ENCODE peak calls at places on chromosomes 4 and X, in four cellular contexts. E is HCT116, G is HepG2, X is H1. M is an unnamed sample.

GRCh38 chrX:118702741-118703140 is 24.7 kb upstream of the IL13RA1 start:
- DNase-seq in E (peak), G (peak), X (no peak), M (no peak)

GRCh38 chr4:101762544-101762943 is 28.0 kb upstream of the BANK1 start:
- DNase-seq in E (no peak), G (no peak), X (no peak), M (no peak)

GRCh38 chrX:56736219-56736618 is 7.2 kb downstream of the NBDY start:
- DNase-seq in E (no peak), G (no peak), X (no peak), M (no peak)

GRCh38 chr4:97038146-97038516 is 1105.1 kb downstream of the STPG2 start:
- DNase-seq in E (no peak), G (no peak), X (no peak), M (no peak)

GRCh38 chr4:149248191-149248590 is 567.5 kb downstream of the IQCM start:
- DNase-seq in E (no peak), G (no peak), X (no peak), M (no peak)

GRCh38 chr4:38130884-38131283 is 170.7 kb downstream of the PTTG2 start:
- DNase-seq in E (no peak), G (no peak), X (no peak), M (no peak)

GRCh38 chrX:107629533-107629909 is 1.2 kb downstream of the PRPS1 start:
- DNase-seq in E (no peak), G (peak), X (no peak), M (peak)

GRCh38 chrX:119885554-119886428 is 9.9 kb upstream of the AKAP14 start:
- DNase-seq in E (no peak), G (peak), X (no peak), M (no peak)

GRCh38 chr4:69522554-69522953 is 26.8 kb upstream of the UGT2B4 start:
- DNase-seq in E (no peak), G (no peak), X (no peak), M (no peak)

GRCh38 chr4:118817178-118817930 is 18.6 kb downstream of the SEC24D start:
- DNase-seq in E (no peak), G (no peak), X (no peak), M (no peak)

GRCh38 chrX:22300130-22300529 is 27.4 kb downstream of the CBLL2 start:
- DNase-seq in E (peak), G (no peak), X (no peak), M (no peak)

GRCh38 chr4:3199661-3200422 is 49.1 kb upstream of the MSANTD1 start:
- DNase-seq in E (no peak), G (no peak), X (no peak), M (no peak)

GRCh38 chr4:146975535-146975934 is 29.9 kb upstream of the TTC29 start:
- DNase-seq in E (no peak), G (no peak), X (no peak), M (peak)

GRCh38 chr4:5800496-5800895 is 89.5 kb downstream of the EVC start:
- DNase-seq in E (no peak), G (no peak), X (no peak), M (no peak)

GRCh38 chr4:184310171-184310567 is 92.5 kb upstream of the ENPP6 start:
- DNase-seq in E (no peak), G (no peak), X (peak), M (peak)

GRCh38 chr4:88736264-88736663 is 38.6 kb upstream of the NAP1L5 start:
- DNase-seq in E (no peak), G (no peak), X (no peak), M (no peak)

GRCh38 chr4:77586953-77587383 is 18.7 kb upstream of the CXCL13 start:
- DNase-seq in E (no peak), G (no peak), X (no peak), M (no peak)

DNA sequence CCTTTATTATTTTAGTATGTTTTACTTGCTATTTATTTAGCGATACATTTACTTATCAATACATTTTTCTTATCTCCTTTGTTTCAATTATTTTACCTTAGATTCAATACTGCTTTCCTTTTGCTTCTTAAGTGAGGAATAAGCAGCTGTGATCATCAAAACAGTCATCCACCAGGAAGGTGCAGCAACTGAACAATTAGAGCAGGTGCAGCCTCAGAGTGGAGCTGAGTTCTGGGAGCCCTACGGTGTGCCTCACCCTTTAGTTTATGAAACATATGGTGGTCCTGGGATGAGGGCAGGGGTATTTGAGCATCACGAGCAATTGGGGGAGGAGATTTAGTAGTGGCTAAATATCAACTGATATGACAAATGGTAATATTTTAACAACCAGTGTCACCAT is 111.0 kb downstream of the FRYL start:
- DNase-seq in E (no peak), G (no peak), X (no peak), M (no peak)
- TF ChIP-seq FOSL1 in E (no peak), G (no peak), X (no peak), M (no peak)

GRCh38 chr4:156971623-156972369 is at the start of gene PDGFC:
- DNase-seq in E (no peak), G (peak), X (peak), M (peak)

GRCh38 chr4:156974264-156974663 is 2.7 kb upstream of the PDGFC start:
- DNase-seq in E (no peak), G (no peak), X (no peak), M (no peak)

GRCh38 chr4:156977435-156978160 is 6.0 kb upstream of the PDGFC start:
- DNase-seq in E (no peak), G (no peak), X (no peak), M (no peak)

GRCh38 chr4:156972370-156972980 is 876 bp upstream of the PDGFC start:
- DNase-seq in E (no peak), G (no peak), X (no peak), M (no peak)

GRCh38 chr4:156976147-156976546 is 4.5 kb upstream of the PDGFC start:
- DNase-seq in E (no peak), G (no peak), X (no peak), M (no peak)
- TF ChIP-seq CEBPB in E (no peak), G (no peak), X (no peak), M (no peak)

DNA sequence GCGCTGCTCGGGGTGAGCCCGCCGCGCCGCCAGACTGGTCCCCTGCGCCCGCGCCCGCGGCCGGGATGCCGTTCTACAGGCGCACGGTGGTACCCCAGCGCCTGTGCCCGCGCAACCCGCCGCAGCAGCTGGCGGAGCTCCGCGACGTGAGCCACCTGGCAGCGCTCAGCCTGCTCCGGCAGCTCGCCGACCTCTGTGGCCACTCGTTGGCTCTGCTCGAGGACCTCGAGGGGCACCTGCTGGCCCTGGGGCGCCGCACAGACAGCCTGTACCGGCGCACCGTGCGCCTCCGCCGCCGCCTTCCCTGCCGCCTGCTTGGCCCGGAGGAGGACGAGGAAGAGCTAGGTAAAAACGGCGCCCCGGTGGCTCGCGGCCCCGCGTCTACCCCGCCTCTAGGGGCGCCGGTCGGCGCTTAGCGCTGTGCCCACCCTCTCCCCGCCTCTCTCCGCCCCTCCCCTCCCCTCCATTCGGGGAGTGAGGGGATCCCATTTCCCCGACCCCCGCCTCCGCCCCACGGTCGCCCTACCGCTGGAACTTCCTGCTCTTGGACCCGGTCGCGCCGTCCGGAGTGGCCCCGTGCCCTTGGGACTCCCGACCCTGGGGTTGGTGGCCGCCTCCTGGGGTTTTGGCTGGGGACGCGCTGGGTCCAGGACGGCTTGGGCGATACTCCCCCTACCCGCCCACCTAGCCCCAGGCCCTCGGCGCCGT is 532 bp downstream of the NHSL2 start:
- DNase-seq in E (no peak), G (no peak), X (peak), M (no peak)
- TF ChIP-seq FOSL1 in E (no peak), G (no peak), X (no peak), M (no peak)

GRCh38 chrX:154436597-154437397 is at the start of gene GDI1:
- DNase-seq in E (no peak), G (no peak), X (peak), M (peak)
- TF ChIP-seq CEBPB in E (no peak), G (no peak), X (no peak), M (no peak)

GRCh38 chrX:8289523-8289922 is 118.5 kb upstream of the VCX2 start:
- DNase-seq in E (no peak), G (no peak), X (no peak), M (no peak)
- TF ChIP-seq FOSL1 in E (no peak), G (no peak), X (no peak), M (no peak)

GRCh38 chr4:164134388-164134787 is 619.5 kb upstream of the SMIM31 start:
- DNase-seq in E (no peak), G (no peak), X (no peak), M (no peak)

GRCh38 chr4:164139291-164139690 is 614.6 kb upstream of the SMIM31 start:
- DNase-seq in E (no peak), G (no peak), X (no peak), M (no peak)

GRCh38 chr4:164138521-164138920 is 615.4 kb upstream of the SMIM31 start:
- DNase-seq in E (no peak), G (no peak), X (no peak), M (no peak)

GRCh38 chr4:164136181-164136616 is 617.7 kb upstream of the SMIM31 start:
- DNase-seq in E (peak), G (no peak), X (no peak), M (no peak)
- TF ChIP-seq CEBPB in E (peak), G (no peak), X (no peak), M (no peak)

M was measured in K562.